ENCODE peak calls at places on chromosome 1, in nine cellular contexts. F, R, V, A, U, G, S, H and K are unnamed samples.

GRCh38 chr1:167328762-167329483 is 108.2 kb downstream of the POU2F1 start:
- DNase-seq in U (peak; percentile 44), A (peak; percentile 0), V (peak; percentile 22), S (no peak), R (peak; percentile 5), G (no peak), H (no peak), F (no peak), K (no peak)

GRCh38 chr1:18564661-18565060 is 66.0 kb upstream of the PAX7 start:
- DNase-seq in G (no peak), R (no peak), S (no peak), U (no peak), H (no peak), A (no peak), F (no peak), V (no peak), K (no peak)

GRCh38 chr1:232786845-232787455 is 18.3 kb upstream of the MAP10 start:
- DNase-seq in S (no peak), G (no peak), H (no peak), U (no peak), A (no peak), R (no peak), V (no peak), F (no peak), K (no peak)

GRCh38 chr1:180581635-180582039 is 22.9 kb downstream of the OVAAL start:
- DNase-seq in F (peak; percentile 40), R (no peak), G (no peak), U (no peak), A (peak; percentile 82), S (peak; percentile 20), V (no peak), H (no peak), K (no peak)

GRCh38 chr1:916173-917075 is 7.3 kb upstream of the SAMD11 start:
- DNase-seq in S (no peak), V (peak; percentile 89), H (no peak), U (no peak), G (no peak), F (no peak), R (peak; percentile 29), A (no peak), K (no peak)

GRCh38 chr1:1162597-1163537 is 10.8 kb upstream of the TTLL10 start:
- DNase-seq in G (peak; percentile 94), A (no peak), R (no peak), H (no peak), U (peak; percentile 92), S (no peak), F (peak; percentile 89), V (no peak), K (no peak)

GRCh38 chr1:203351037-203351625 is at the start of gene FMOD:
- DNase-seq in U (peak; percentile 62), A (peak; percentile 46), V (no peak), R (peak; percentile 76), H (no peak), F (no peak), G (no peak), S (no peak), K (no peak)

GRCh38 chr1:208161656-208162375 is 82.4 kb downstream of the PLXNA2 start:
- DNase-seq in R (no peak), S (no peak), A (peak; percentile 39), V (peak; percentile 41), F (no peak), U (no peak), H (no peak), G (no peak), K (no peak)

GRCh38 chr1:36824390-36824861 is 209.9 kb downstream of the GRIK3 start:
- DNase-seq in F (no peak), V (no peak), H (no peak), R (peak; percentile 31), S (no peak), U (no peak), G (no peak), A (no peak), K (no peak)

GRCh38 chr1:12296623-12297022 is 66.8 kb downstream of the VPS13D start:
- DNase-seq in A (peak; percentile 89), G (no peak), S (no peak), V (no peak), R (peak; percentile 69), U (no peak), H (no peak), F (peak; percentile 56), K (peak; percentile 77)

GRCh38 chr1:44890007-44890406 is 47.0 kb upstream of the PTCH2 start:
- DNase-seq in A (no peak), S (no peak), U (no peak), V (no peak), H (no peak), G (no peak), R (no peak), F (no peak), K (no peak)

GRCh38 chr1:94819945-94820746 is at the start of gene SLC44A3:
- DNase-seq in A (peak; percentile 24), S (no peak), U (peak; percentile 65), R (peak; percentile 50), F (peak; percentile 54), H (no peak), G (peak; percentile 84), V (peak; percentile 46), K (peak; percentile 16)

GRCh38 chr1:47407481-47407880 is 8.6 kb upstream of the FOXE3 start:
- DNase-seq in R (no peak), U (no peak), V (no peak), G (no peak), S (no peak), H (no peak), A (peak; percentile 45), F (peak; percentile 77), K (peak; percentile 35)

GRCh38 chr1:97145321-97145956 is 423.9 kb downstream of the PTBP2 start:
- DNase-seq in R (peak; percentile 71), U (no peak), S (no peak), V (no peak), A (peak; percentile 46), F (no peak), G (no peak), H (no peak), K (peak; percentile 84)

GRCh38 chr1:3020263-3020909 is 881 bp upstream of the ACTRT2 start:
- DNase-seq in H (no peak), R (no peak), V (no peak), U (peak; percentile 6), S (no peak), G (peak; percentile 42), A (no peak), F (no peak), K (no peak)

GRCh38 chr1:19456915-19457554 is 28.3 kb downstream of the CAPZB start:
- DNase-seq in S (no peak), A (peak; percentile 41), U (no peak), F (no peak), R (peak; percentile 56), H (no peak), V (no peak), G (no peak), K (peak; percentile 51)

GRCh38 chr1:179813626-179814351 is 63.8 kb downstream of the TOR1AIP2 start:
- DNase-seq in F (no peak), H (no peak), A (no peak), S (no peak), U (no peak), V (no peak), R (no peak), G (no peak), K (no peak)

GRCh38 chr1:164660415-164661174 is 101.6 kb downstream of the PBX1 start:
- DNase-seq in A (peak; percentile 67), U (no peak), H (no peak), V (no peak), S (no peak), F (no peak), R (peak; percentile 29), G (no peak), K (no peak)

GRCh38 chr1:91137173-91137852 is 115.5 kb upstream of the ZNF644 start:
- DNase-seq in H (no peak), G (no peak), V (no peak), S (no peak), U (no peak), A (no peak), F (no peak), R (no peak), K (no peak)

DNA sequence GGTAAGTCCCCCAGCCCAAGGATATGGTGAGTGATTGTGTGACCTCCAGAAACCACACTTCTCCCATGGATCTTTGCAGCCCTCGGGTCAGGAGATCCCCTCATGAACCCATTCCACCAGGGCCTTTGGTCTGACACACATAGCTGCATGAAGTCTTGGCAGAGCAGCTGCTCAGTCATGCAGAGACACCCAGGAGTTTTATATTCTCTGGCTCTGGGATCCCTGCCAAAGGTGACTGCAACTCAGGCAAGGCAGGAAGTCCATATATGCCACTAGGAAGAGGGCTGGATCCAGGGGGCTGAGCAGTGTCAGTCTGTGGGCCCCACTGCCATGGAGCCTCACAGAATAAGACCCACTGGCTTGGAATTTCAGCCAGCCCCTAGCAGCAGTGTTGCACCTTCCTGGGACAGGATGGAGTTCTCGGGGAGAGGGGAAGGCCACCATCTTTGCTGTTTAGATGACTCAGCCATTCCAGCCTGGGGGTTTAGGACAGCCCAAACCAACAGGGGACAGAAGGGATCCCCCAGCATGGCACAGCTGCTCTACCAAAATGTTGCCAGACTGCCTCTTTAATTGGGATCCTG is 199.7 kb downstream of the TBX15 start:
- DNase-seq in V (no peak), F (peak; percentile 32), S (no peak), G (no peak), U (no peak), R (peak; percentile 8), H (no peak), A (no peak), K (peak; percentile 48)
- H3K4me3 ChIP-seq in V (no peak overlapping the region), F (no peak overlapping the region), S (no peak overlapping the region), G (no peak overlapping the region), U (no peak overlapping the region), R (no peak overlapping the region), H (no peak overlapping the region), A (no peak overlapping the region), K (no peak overlapping the region)

GRCh38 chr1:10228528-10228927 is 18.2 kb downstream of the KIF1B start:
- DNase-seq in F (no peak), V (no peak), H (no peak), G (no peak), S (no peak), U (no peak), A (no peak), R (peak; percentile 36), K (no peak)
- TF ChIP-seq CTCF in F (no peak), V (no peak), H (no peak), G (no peak), S (no peak), U (no peak), A (no peak), R (no peak), K (no peak)

DNA sequence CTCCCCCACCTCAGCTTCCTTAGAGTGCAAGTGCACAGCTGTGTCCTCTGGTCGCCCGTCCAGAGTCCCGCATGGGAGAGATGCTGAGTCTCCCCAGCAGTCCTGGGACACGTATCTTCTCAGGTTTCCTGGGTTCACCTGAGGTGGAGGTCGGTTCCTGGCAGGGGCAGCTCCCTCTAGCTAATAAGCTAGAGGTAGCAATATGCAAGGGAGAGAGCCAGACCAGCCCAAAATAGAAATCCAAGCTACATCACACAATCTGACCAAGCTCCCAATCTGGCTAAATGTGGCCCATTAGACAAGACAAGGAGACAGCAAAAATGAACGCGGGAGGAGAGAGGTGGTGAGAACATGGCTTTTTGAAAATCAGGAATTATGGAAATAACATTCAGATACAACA is 30.9 kb upstream of the CADM3 start:
- DNase-seq in G (no peak), A (no peak), H (no peak), U (no peak), F (no peak), R (no peak), S (no peak), V (no peak), K (no peak)
- H3K4me3 ChIP-seq in G (no peak overlapping the region), A (no peak overlapping the region), H (no peak overlapping the region), U (no peak overlapping the region), F (no peak overlapping the region), R (no peak overlapping the region), S (no peak overlapping the region), V (no peak overlapping the region), K (no peak overlapping the region)

GRCh38 chr1:98940069-98940468 is 64.6 kb downstream of the PLPPR5 start:
- DNase-seq in R (no peak), H (no peak), A (no peak), U (peak; percentile 10), V (no peak), F (peak; percentile 11), S (no peak), G (no peak), K (no peak)
- TF ChIP-seq CTCF in R (no peak), H (no peak), A (no peak), U (peak; percentile 8), V (peak; percentile 25), F (no peak), S (no peak), G (no peak), K (no peak)